ENCODE peak calls at places on chromosomes 4 and X, in six cellular contexts. K is CD4-positive, CD25-positive, alpha-beta regulatory T cell; X is stimulated activated CD4-positive, alpha-beta T cell treated with anti-CD3 and anti-CD28 coated beads, Interleukin-1b, Interleukin-23, amount 100 ng/mL, for 24 hours; L is right atrium auricular region; W is amygdala; I is Panc1. B is an unnamed sample.

GRCh38 chr4:136864580-136865185 is 667.6 kb downstream of the PCDH18 start:
- DNase-seq in X (no peak), L (no peak), I (peak), W (no peak), K (peak), B (peak)

GRCh38 chr4:3299122-3299521 is 6.3 kb downstream of the RGS12 start:
- DNase-seq in L (no peak), X (no peak), I (no peak), W (no peak), K (no peak), B (no peak)

GRCh38 chr4:128225148-128225547 is 62.5 kb downstream of the PGRMC2 start:
- DNase-seq in W (no peak), I (no peak), X (no peak), K (no peak), L (no peak), B (peak)

GRCh38 chrX:67717571-67717970 is 173.8 kb downstream of the AR start:
- DNase-seq in X (no peak), L (no peak), K (no peak), I (no peak), W (no peak), B (no peak)

GRCh38 chr4:101264550-101264949 is 82.8 kb downstream of the PPP3CA start:
- DNase-seq in I (no peak), K (no peak), L (no peak), X (no peak), W (no peak), B (no peak)

GRCh38 chr4:19438228-19438627 is 813.5 kb upstream of the SLIT2 start:
- DNase-seq in X (no peak), K (no peak), W (no peak), I (no peak), L (no peak), B (peak)

GRCh38 chr4:141002323-141002805 is 130.9 kb downstream of the RNF150 start:
- DNase-seq in K (no peak), I (no peak), L (no peak), W (no peak), X (no peak), B (peak)

GRCh38 chr4:43757147-43757546 is 691.5 kb downstream of the KCTD8 start:
- DNase-seq in I (no peak), K (no peak), X (no peak), W (no peak), L (no peak), B (no peak)